ENCODE peak calls at places on chromosomes 1 and 21, in six cellular contexts. Y is HL-60, K is cardiac muscle cell, V is heart left ventricle, S is brain microvascular endothelial cell, B is ovary. W is an unnamed sample.

GRCh38 chr21:31730687-31731111 is 1.2 kb downstream of the SCAF4 start:
- DNase-seq in Y (peak; percentile 23), K (no peak), V (no peak), S (no peak), B (no peak), W (peak; percentile 41)

GRCh38 chr1:1973716-1974642 is 29.6 kb downstream of the CFAP74 start:
- DNase-seq in Y (no peak), K (no peak), V (no peak), S (no peak), B (no peak), W (no peak)

GRCh38 chr1:43452789-43453441 is 816 bp downstream of the HYI start:
- DNase-seq in Y (peak; percentile 3), K (peak; percentile 82), V (peak; percentile 56), S (no peak), B (peak; percentile 57), W (peak; percentile 27)

GRCh38 chr1:83746234-83746633 is 252.7 kb downstream of the TTLL7 start:
- DNase-seq in Y (no peak), K (no peak), V (no peak), S (no peak), B (no peak), W (no peak)

GRCh38 chr1:7289694-7290093 is 481.4 kb upstream of the VAMP3 start:
- DNase-seq in Y (no peak), K (no peak), V (no peak), S (no peak), B (no peak), W (no peak)

GRCh38 chr1:232367293-232367692 is 262.6 kb downstream of the SIPA1L2 start:
- DNase-seq in Y (no peak), K (no peak), V (no peak), S (no peak), B (no peak), W (no peak)

GRCh38 chr1:70627910-70628309 is 216.8 kb downstream of the CTH start:
- DNase-seq in Y (peak; percentile 66), K (no peak), V (no peak), S (no peak), B (no peak), W (no peak)

GRCh38 chr1:37239225-37239740 is 205.0 kb upstream of the GRIK3 start:
- DNase-seq in Y (no peak), K (no peak), V (no peak), S (no peak), B (no peak), W (no peak)

GRCh38 chr1:217191441-217191840 is 439.4 kb downstream of the GPATCH2 start:
- DNase-seq in Y (no peak), K (no peak), V (no peak), S (no peak), B (no peak), W (peak; percentile 11)

GRCh38 chr1:5427026-5427613 is 565.1 kb downstream of the NPHP4 start:
- DNase-seq in Y (no peak), K (no peak), V (no peak), S (no peak), B (no peak), W (no peak)

GRCh38 chr1:24205701-24206464 is 18.8 kb upstream of the IFNLR1 start:
- DNase-seq in Y (no peak), K (no peak), V (no peak), S (no peak), B (no peak), W (no peak)

GRCh38 chr1:116817582-116818064 is 63.4 kb downstream of the CD2 start:
- DNase-seq in Y (peak; percentile 64), K (peak; percentile 47), V (no peak), S (no peak), B (no peak), W (peak; percentile 45)

GRCh38 chr1:1842360-1843146 is 48.3 kb downstream of the GNB1 start:
- DNase-seq in Y (no peak), K (no peak), V (no peak), S (no peak), B (no peak), W (no peak)

GRCh38 chr1:181104790-181105133 is 16.3 kb downstream of the IER5 start:
- DNase-seq in Y (no peak), K (no peak), V (peak; percentile 74), S (no peak), B (no peak), W (no peak)

GRCh38 chr1:154062309-154062708 is 71.7 kb downstream of the RPS27 start:
- DNase-seq in Y (no peak), K (no peak), V (no peak), S (no peak), B (no peak), W (no peak)

GRCh38 chr21:38950388-38951094 is 144.8 kb downstream of the ETS2 start:
- DNase-seq in Y (peak; percentile 30), K (peak; percentile 49), V (no peak), S (peak; percentile 50), B (no peak), W (no peak)

GRCh38 chr1:222709700-222710153 is 2.6 kb downstream of the AIDA start:
- DNase-seq in Y (no peak), K (peak; percentile 49), V (no peak), S (no peak), B (no peak), W (no peak)
- H3K27ac ChIP-seq in Y (no peak overlapping the region), K (no peak overlapping the region), V (no peak overlapping the region), S (no peak overlapping the region), B (no peak overlapping the region), W (no peak overlapping the region)

GRCh38 chr1:46301406-46302090 is 1.9 kb downstream of the LRRC41 start:
- DNase-seq in Y (peak; percentile 44), K (peak; percentile 56), V (no peak), S (peak; percentile 16), B (peak; percentile 72), W (no peak)

GRCh38 chr1:46303872-46304326 is 401 bp downstream of the UQCRH start:
- DNase-seq in Y (no peak), K (no peak), V (no peak), S (no peak), B (no peak), W (no peak)

GRCh38 chr1:46300673-46301405 is 2.6 kb downstream of the LRRC41 start:
- DNase-seq in Y (peak; percentile 31), K (peak; percentile 56), V (no peak), S (no peak), B (no peak), W (no peak)

GRCh38 chr1:46302091-46303037 is 1.1 kb downstream of the LRRC41 start:
- DNase-seq in Y (peak; percentile 64), K (peak; percentile 65), V (peak; percentile 76), S (peak; percentile 13), B (peak; percentile 72), W (peak; percentile 51)

DNA sequence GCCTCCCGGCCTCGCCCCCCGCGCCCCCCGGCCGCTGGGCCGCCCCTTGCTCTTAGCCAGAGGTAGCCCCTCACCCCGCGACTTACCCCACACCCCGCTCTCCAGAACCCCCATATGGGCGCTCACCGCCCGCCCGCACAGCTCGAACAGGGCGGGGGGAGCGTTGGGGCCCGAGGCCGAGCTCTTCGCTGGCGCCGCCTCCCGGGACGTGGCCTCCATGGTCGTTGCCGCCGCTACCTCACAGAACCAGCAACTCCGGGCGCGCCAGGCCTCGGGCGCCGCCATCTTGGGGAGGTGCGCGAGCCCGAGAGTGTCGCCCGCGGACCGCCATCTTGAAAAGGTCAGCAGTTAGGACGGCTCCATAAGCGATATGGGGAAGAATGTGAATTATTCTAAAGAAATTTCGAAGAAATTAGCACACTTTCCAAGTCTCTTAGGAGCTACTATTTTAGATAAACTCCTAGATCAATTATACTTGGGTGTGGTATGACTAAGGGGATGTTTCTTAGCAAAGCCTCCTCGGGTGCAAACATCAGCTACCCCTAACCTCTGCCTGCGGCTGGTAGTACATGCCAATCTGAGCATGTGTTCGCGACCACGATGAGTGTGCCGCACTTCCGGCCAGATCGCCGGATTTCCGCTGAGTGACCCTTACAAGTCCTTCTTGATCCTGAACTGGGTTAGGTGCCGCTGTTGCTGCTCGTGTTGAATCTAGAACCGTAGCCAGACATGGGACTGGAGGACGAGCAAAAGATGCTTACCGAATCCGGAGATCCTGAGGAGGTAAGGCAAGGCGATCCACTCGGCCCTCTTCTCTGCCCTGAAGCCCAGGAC is at the start of the genes LRRC41 and UQCRH:
- DNase-seq in Y (peak; percentile 97), K (peak; percentile 98), V (peak; percentile 96), S (peak; percentile 94), B (peak; percentile 95), W (peak; percentile 88)
- TF ChIP-seq CTCF in Y (no peak), K (no peak), V (no peak), S (peak; percentile 9), B (no peak), W (no peak)

DNA sequence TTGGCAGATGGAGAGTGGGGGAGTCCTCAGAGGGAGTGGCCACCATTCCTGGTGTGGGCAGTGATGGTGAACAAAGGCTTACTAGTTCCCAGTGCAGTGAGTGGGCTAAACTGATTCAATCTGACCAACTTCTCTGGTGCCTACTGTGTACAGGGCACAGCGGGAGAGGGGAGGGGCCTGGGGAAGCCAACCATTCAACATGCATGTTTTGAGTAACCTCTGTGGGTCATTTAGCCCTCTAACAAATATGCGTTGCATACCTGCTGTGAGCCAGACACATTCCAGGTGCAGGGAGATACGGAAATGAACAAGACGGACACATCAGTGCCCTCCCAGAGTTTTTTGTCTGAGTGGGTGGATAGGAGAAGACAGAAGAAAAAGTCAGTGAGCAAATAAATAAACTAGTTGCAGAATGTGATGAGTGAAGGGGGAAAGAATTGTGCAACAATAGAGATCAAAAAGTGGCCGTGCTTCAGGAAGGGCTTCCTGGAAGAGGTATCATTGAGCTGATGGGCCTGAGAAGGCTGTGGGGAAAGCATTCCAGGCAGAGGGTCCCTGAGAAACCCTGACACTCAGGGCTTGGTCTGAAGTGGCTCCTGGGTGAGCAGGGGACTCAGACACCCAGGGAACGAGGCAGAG is 78.8 kb downstream of the EPHB2 start:
- DNase-seq in Y (no peak), K (no peak), V (no peak), S (no peak), B (no peak), W (peak; percentile 26)
- H3K27ac ChIP-seq in Y (no peak overlapping the region), K (no peak overlapping the region), V (no peak overlapping the region), S (no peak overlapping the region), B (peak overlapping the region; percentile 50), W (no peak overlapping the region)

DNA sequence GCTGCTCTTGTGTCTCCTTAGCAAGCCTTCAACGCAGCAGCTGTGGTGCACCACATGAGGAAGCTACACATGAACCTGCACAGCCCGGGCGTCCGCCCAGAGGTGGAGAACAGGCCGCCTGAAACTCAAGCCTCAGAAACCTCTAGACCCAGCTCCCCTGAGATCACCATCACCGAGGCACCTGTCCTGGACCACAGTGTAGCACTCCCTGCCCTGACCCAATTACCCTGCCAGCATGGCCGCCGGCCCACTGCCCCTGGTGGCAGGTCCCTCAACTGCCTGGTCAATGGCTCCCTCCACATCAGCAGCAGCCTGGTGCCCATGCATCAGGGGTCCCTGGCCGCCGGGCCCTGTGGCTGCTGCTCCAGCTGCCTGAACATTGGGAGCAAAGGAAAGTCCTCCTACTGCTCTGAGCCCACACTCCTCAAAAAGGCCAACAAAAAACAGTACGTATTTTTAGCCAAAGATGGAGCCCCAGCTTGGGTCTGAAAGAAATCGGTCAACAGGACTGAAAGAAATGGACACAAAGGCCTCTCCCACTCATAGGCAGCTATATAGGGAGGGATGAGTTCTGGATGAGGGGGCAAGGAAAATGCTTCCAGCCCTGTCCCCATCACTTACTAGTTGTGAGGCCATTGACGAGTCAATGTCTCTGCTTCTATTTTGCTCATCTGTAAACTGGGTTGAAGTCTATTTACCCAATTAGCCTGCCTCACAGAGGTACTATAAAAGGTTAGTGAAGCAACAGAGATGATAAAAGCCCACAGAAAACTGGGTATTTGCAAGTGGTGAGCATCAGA is 28.5 kb downstream of the CAMK1G start:
- DNase-seq in Y (peak; percentile 56), K (no peak), V (no peak), S (no peak), B (no peak), W (no peak)
- TF ChIP-seq CTCF in Y (no peak), K (no peak), V (no peak), S (peak; percentile 22), B (no peak), W (no peak)

GRCh38 chr1:63882048-63882704 is 108.4 kb downstream of the ROR1 start:
- DNase-seq in Y (no peak), K (no peak), V (no peak), S (no peak), B (no peak), W (no peak)
- H3K27ac ChIP-seq in Y (no peak overlapping the region), K (no peak overlapping the region), V (peak overlapping the region; percentile 3), S (no peak overlapping the region), B (no peak overlapping the region), W (no peak overlapping the region)

W was measured in RWPE1.